ENCODE peak calls at places on chromosomes 13 and 19, in six cellular contexts. L, T, R, K, I and Y are unnamed samples.
A peak's percentile ranks its signal among the peaks of the same experiment; 100 is the strongest.

GRCh38 chr19:46716013-46716671 is 772 bp downstream of the PRKD2 start:
- DNase-seq in L (no peak), T (no peak), R (peak; percentile 77), I (no peak), K (peak; percentile 37), Y (peak; percentile 48)

GRCh38 chr13:101452519-101453485 is at the start of gene ITGBL1:
- DNase-seq in T (no peak), L (no peak), R (no peak), K (peak; percentile 14), I (peak; percentile 25), Y (no peak)

GRCh38 chr13:65468628-65469027 is 1761.5 kb downstream of the PCDH9 start:
- DNase-seq in T (no peak), R (no peak), I (peak; percentile 46), L (no peak), K (peak; percentile 6), Y (no peak)

GRCh38 chr13:95624020-95624419 is 20.5 kb downstream of the DZIP1 start:
- DNase-seq in R (peak; percentile 48), T (peak; percentile 30), L (peak; percentile 51), K (peak; percentile 57), I (peak; percentile 64), Y (peak; percentile 36)

GRCh38 chr13:30340367-30341184 is 33.2 kb upstream of the KATNAL1 start:
- DNase-seq in T (peak; percentile 52), R (no peak), L (no peak), I (peak; percentile 89), K (peak; percentile 91), Y (no peak)

GRCh38 chr13:69474286-69474685 is 633.3 kb upstream of the ATXN8OS start:
- DNase-seq in L (no peak), T (no peak), I (no peak), K (no peak), R (no peak), Y (no peak)

GRCh38 chr19:43774103-43774939 is 6.5 kb downstream of the KCNN4 start:
- DNase-seq in I (peak; percentile 58), K (peak; percentile 69), R (peak; percentile 84), T (no peak), L (peak; percentile 57), Y (peak; percentile 87)

GRCh38 chr13:107250626-107251025 is 682.7 kb upstream of the ARGLU1 start:
- DNase-seq in L (no peak), T (no peak), I (peak; percentile 22), R (no peak), K (peak; percentile 71), Y (no peak)

GRCh38 chr19:18776736-18777135 is 14.4 kb downstream of the COMP start:
- DNase-seq in R (no peak), K (peak; percentile 39), T (peak; percentile 79), L (no peak), I (peak; percentile 57), Y (no peak)

GRCh38 chr19:8209111-8209964 is at the start of gene CERS4:
- DNase-seq in I (peak; percentile 20), K (peak; percentile 54), L (peak; percentile 82), T (no peak), R (peak; percentile 92), Y (peak; percentile 96)

GRCh38 chr13:74325106-74325505 is 190.9 kb upstream of the KLF12 start:
- DNase-seq in T (no peak), L (no peak), K (peak; percentile 76), I (peak; percentile 87), R (no peak), Y (no peak)

GRCh38 chr19:2731181-2732117 is 8.4 kb downstream of the SLC39A3 start:
- DNase-seq in R (no peak), K (no peak), I (no peak), L (no peak), T (no peak), Y (no peak)

DNA sequence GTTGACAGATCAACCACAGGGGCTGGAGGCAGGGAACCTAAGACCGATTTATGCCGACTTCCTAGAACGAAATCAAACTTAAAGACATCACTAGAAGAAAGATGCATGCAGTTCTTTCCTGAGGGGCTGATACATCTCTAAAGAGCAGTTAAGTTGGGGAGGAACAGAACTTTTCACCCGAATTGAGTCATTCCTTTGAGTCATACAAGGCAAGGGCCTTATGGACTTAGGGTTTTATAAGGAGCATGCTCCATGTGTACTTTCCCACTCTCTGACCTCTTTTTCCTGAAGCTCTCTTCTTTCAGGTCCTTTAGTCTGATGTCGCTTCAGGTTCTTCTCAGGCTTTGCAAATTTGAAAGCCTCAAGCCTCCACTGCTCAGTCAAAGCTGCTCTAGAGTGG is 7.9 kb upstream of the FBXL3 start:
- DNase-seq in T (no peak), K (peak; percentile 18), I (peak; percentile 79), R (no peak), L (no peak), Y (no peak)
- H3K27ac ChIP-seq in T (no peak overlapping the region), K (no peak overlapping the region), I (no peak overlapping the region), R (no peak overlapping the region), L (no peak overlapping the region), Y (no peak overlapping the region)

GRCh38 chr13:48944221-48944620 is 31.5 kb upstream of the FNDC3A start:
- DNase-seq in R (no peak), I (no peak), L (no peak), T (no peak), K (no peak), Y (no peak)
- H3K14ac ChIP-seq in R (no peak overlapping the region), I (no peak overlapping the region), L (no peak overlapping the region), T (no peak overlapping the region), K (no peak overlapping the region), Y (no peak overlapping the region)

GRCh38 chr13:42860485-42860884 is 79.1 kb downstream of the FAM216B start:
- DNase-seq in I (no peak), T (no peak), K (no peak), R (no peak), L (no peak), Y (no peak)

GRCh38 chr13:42867232-42867631 is 85.8 kb downstream of the FAM216B start:
- DNase-seq in R (no peak), K (no peak), T (no peak), I (no peak), L (no peak), Y (no peak)

GRCh38 chr13:42859760-42860159 is 78.4 kb downstream of the FAM216B start:
- DNase-seq in R (no peak), K (no peak), L (no peak), T (no peak), I (no peak), Y (no peak)

GRCh38 chr13:42865703-42866102 is 84.3 kb downstream of the FAM216B start:
- DNase-seq in L (no peak), R (no peak), K (peak; percentile 27), T (no peak), I (peak; percentile 42), Y (peak; percentile 49)

DNA sequence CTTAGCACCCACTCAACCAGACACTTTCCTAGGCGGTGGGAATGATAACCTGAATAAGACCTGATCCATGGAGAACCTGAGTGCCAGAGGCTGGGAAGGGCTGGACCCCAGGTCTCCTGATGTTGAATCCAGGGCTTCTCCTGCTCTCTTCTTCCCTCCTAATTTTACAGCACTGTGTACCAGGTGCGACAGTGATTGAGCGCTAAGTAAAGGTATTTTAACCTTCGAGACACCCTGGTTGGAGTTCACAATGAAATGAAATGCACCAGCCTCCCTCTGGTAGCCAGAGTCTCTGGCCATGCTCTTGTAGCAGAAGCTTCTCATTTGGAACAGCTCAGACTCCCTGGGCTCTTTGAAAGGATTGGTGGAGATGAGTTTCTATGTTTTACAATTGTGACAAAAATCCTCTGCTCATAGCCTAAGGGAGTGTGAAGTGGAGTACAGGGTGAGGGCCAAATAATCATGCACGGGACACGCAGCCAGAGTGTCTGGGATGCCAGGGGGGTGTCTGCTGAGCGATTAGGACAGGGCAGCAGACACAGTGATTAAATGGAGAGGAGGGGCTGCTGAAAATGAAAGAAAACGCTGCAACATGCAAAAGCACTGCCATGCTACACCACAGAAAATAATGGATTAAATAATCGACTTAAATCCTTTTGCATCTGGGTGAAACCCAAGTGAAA is 83.7 kb downstream of the FAM216B start:
- DNase-seq in R (no peak), K (peak; percentile 3), I (no peak), L (no peak), T (no peak), Y (no peak)
- H3K4me2 ChIP-seq in R (no peak overlapping the region), K (no peak overlapping the region), I (peak overlapping the region; percentile 75), L (no peak overlapping the region), T (no peak overlapping the region), Y (no peak overlapping the region)

DNA sequence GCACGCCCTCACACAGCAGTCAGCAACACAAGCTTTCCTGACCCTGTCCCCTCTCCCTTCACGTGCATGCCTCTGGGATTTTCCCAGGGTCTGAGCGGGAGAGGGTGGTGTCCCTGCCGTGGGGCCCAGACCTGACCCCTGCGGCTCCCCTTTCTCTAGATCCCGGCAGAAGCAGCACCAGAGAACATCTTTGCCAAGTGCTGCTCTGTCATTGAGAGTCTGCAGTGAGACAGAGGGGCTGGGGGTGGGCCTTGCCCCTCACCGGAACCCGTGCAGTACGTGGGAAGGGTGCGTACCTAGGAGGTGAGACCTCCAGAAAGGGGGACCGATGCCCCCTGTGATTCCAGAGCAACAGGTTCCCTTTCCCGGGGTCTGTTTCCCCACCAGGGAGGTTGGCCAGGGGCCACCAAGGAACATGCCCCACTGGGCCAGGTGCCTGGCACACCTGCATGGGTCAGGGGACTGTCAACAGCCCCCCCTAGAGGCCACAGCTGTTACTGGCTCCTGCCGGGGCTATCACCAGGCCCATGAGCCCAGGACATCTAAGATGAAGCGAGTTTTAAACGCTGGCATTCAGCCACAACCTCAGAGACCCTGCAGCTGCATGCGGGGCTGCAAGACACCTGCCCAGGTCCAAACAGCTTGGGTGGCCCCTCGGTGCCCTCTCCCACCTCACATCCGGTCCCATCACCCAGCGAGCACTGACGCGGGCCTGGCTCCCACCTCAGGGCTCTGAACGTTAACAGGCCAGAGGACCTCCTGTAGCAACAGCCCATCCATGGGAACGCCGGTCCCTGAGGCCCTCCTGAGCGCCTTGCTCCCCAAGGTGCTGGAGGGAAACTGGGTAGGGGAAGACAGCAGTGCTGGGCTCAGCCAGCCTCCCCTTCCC is 12.3 kb downstream of the KHSRP start:
- DNase-seq in R (peak; percentile 90), L (no peak), I (no peak), K (no peak), T (peak; percentile 46), Y (peak; percentile 90)
- H3K27ac ChIP-seq in R (peak overlapping the region; percentile 37), L (peak overlapping the region; percentile 5), I (no peak overlapping the region), K (no peak overlapping the region), T (no peak overlapping the region), Y (no peak overlapping the region)

DNA sequence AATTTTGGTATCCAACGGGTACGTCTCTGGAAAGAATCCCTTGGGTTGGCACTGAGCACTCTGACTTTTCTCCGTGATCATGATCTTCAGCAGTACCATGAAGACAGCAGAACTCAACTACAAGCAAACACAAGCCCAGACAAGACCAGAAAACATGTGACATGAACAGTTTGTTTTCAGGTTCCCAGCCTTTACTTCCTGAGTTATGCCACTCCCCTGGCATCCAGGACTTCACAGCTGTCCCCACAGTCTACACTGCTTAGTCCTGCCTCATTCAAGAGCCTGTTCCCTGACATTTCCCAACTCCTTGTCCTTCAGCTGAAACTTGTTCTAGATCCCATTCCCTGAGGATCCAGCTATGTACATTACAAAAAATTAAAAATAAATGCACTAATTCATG is 4.9 kb upstream of the N4BP2L1 start:
- DNase-seq in I (no peak), R (no peak), T (no peak), K (peak; percentile 19), L (no peak), Y (no peak)
- H3K14ac ChIP-seq in I (peak overlapping the region; percentile 57), R (no peak overlapping the region), T (no peak overlapping the region), K (no peak overlapping the region), L (no peak overlapping the region), Y (no peak overlapping the region)